ENCODE peak calls at places on chromosomes 2 and 18, in ten cellular contexts. I, K, R, P, M, T, N, Z, B and S are unnamed samples.

GRCh38 chr2:11417946-11418585 is 47.9 kb downstream of the E2F6 start:
- DNase-seq in Z (no peak), B (peak), N (no peak), T (no peak), M (no peak), K (no peak), R (peak), I (no peak), P (no peak), S (no peak)

GRCh38 chr18:36348331-36348730 is 50.8 kb downstream of the FHOD3 start:
- DNase-seq in Z (no peak), K (no peak), R (no peak), I (no peak), N (no peak), P (no peak), B (no peak), M (no peak), T (no peak), S (no peak)

GRCh38 chr18:6628189-6628588 is 101.3 kb upstream of the ARHGAP28 start:
- DNase-seq in R (peak), K (peak), I (no peak), N (no peak), B (no peak), M (no peak), Z (no peak), P (no peak), T (no peak), S (no peak)

GRCh38 chr18:250685-251084 is 17.2 kb downstream of the THOC1 start:
- DNase-seq in B (peak), T (no peak), N (no peak), I (no peak), M (no peak), Z (peak), P (no peak), R (no peak), K (peak), S (no peak)

GRCh38 chr2:169798397-169798717 is 314 bp upstream of the SSB start:
- DNase-seq in N (no peak), K (no peak), B (no peak), Z (no peak), M (no peak), P (no peak), T (no peak), R (no peak), I (no peak), S (no peak)

GRCh38 chr2:132383956-132384355 is 32.6 kb upstream of the GPR39 start:
- DNase-seq in B (no peak), T (no peak), Z (no peak), N (no peak), K (no peak), M (no peak), P (no peak), I (no peak), R (no peak), S (peak)

GRCh38 chr18:49076767-49077166 is 126.0 kb upstream of the SMAD7 start:
- DNase-seq in M (no peak), R (no peak), Z (no peak), K (no peak), P (no peak), N (peak), I (no peak), T (no peak), B (no peak), S (no peak)

GRCh38 chr18:2656237-2657042 is 914 bp downstream of the SMCHD1 start:
- DNase-seq in K (peak), B (no peak), T (peak), M (no peak), P (peak), N (peak), Z (peak), I (peak), R (peak), S (peak)

GRCh38 chr2:80499095-80499494 is 194.5 kb upstream of the LRRTM1 start:
- DNase-seq in Z (peak), T (peak), M (no peak), P (no peak), R (peak), I (no peak), B (peak), K (peak), N (peak), S (peak)

GRCh38 chr18:3869848-3870247 is 419.9 kb downstream of the TGIF1 start:
- DNase-seq in B (peak), T (peak), Z (peak), K (peak), N (peak), I (no peak), R (no peak), M (no peak), P (no peak), S (peak)

GRCh38 chr18:59730896-59731295 is 33.7 kb upstream of the CCBE1 start:
- DNase-seq in B (no peak), M (no peak), P (no peak), N (no peak), K (no peak), T (no peak), Z (no peak), R (no peak), I (no peak), S (no peak)

GRCh38 chr2:18299423-18300212 is 260.8 kb downstream of the RDH14 start:
- DNase-seq in T (peak), B (peak), M (no peak), N (no peak), Z (peak), P (no peak), R (peak), I (no peak), K (peak), S (no peak)

GRCh38 chr2:204643326-204643725 is 98.1 kb downstream of the PARD3B start:
- DNase-seq in I (no peak), P (no peak), Z (no peak), R (no peak), N (no peak), T (no peak), B (no peak), M (no peak), K (no peak), S (no peak)

GRCh38 chr18:25685088-25685487 is 333.1 kb upstream of the ZNF521 start:
- DNase-seq in Z (no peak), R (no peak), M (no peak), I (no peak), B (no peak), K (no peak), N (no peak), P (no peak), T (no peak), S (no peak)

GRCh38 chr2:173658946-173659371 is 304.3 kb downstream of the CDCA7 start:
- DNase-seq in T (no peak), R (no peak), I (no peak), N (no peak), K (peak), Z (no peak), B (peak), M (no peak), P (no peak), S (no peak)

GRCh38 chr2:219987830-219988229 is 360.4 kb downstream of the SLC4A3 start:
- DNase-seq in M (no peak), Z (peak), P (no peak), K (peak), R (no peak), N (no peak), I (no peak), T (peak), B (peak), S (no peak)

GRCh38 chr18:79227617-79228016 is 158.4 kb downstream of the ATP9B start:
- DNase-seq in T (no peak), M (no peak), B (no peak), P (no peak), N (no peak), Z (no peak), K (no peak), I (no peak), R (no peak), S (no peak)

GRCh38 chr2:200609027-200609614 is 23.3 kb downstream of the AOX1 start:
- DNase-seq in I (no peak), T (peak), M (no peak), Z (peak), B (peak), K (peak), N (no peak), R (no peak), P (no peak), S (no peak)

GRCh38 chr2:230885467-230886130 is 20.9 kb downstream of the ITM2C start:
- DNase-seq in N (peak), P (no peak), T (peak), I (no peak), R (peak), M (no peak), K (peak), B (no peak), Z (peak), S (peak)

GRCh38 chr2:12897181-12897580 is 180.4 kb downstream of the TRIB2 start:
- DNase-seq in Z (no peak), T (no peak), B (no peak), I (no peak), R (no peak), M (no peak), P (no peak), K (no peak), N (no peak), S (no peak)

GRCh38 chr2:96525211-96525507 is 11.4 kb upstream of the ARID5A start:
- DNase-seq in T (no peak), K (no peak), N (no peak), B (no peak), M (no peak), P (no peak), I (no peak), Z (no peak), R (no peak), S (no peak)

GRCh38 chr2:204452464-204453023 is 92.7 kb upstream of the PARD3B start:
- DNase-seq in R (no peak), P (no peak), B (peak), M (no peak), K (peak), Z (peak), N (peak), T (peak), I (no peak), S (no peak)

GRCh38 chr18:64330161-64330560 is 181.3 kb upstream of the LINC00305 start:
- DNase-seq in R (peak), I (no peak), K (no peak), Z (no peak), P (no peak), M (no peak), N (no peak), T (peak), B (peak), S (no peak)

GRCh38 chr2:197339496-197340220 is 29.1 kb upstream of the ANKRD44 start:
- DNase-seq in T (no peak), Z (no peak), I (no peak), R (no peak), M (no peak), N (no peak), P (no peak), K (no peak), B (no peak), S (no peak)

GRCh38 chr18:35524236-35524635 is 26.5 kb upstream of the INO80C start:
- DNase-seq in P (no peak), R (no peak), T (no peak), K (no peak), N (no peak), B (no peak), I (no peak), Z (no peak), M (no peak), S (no peak)

GRCh38 chr2:11872247-11872947 is 126.0 kb downstream of the LPIN1 start:
- DNase-seq in K (no peak), Z (no peak), B (no peak), R (no peak), N (no peak), T (peak), P (no peak), M (no peak), I (no peak), S (no peak)

GRCh38 chr2:59449264-59449663 is 1104.2 kb downstream of the BCL11A start:
- DNase-seq in M (no peak), N (no peak), Z (no peak), P (no peak), I (no peak), B (no peak), K (no peak), T (no peak), R (no peak), S (no peak)